ENCODE peak calls at places on chromosome 22, in eight cellular contexts. O, C, K, B, I, D, S and L are unnamed samples.

GRCh38 chr22:48315415-48316244 is 1512.0 kb downstream of the BRD1 start:
- DNase-seq in O (no peak), C (no peak), K (no peak), B (no peak), I (no peak), D (no peak), S (no peak), L (no peak)

GRCh38 chr22:17120281-17120680 is 879 bp downstream of the TMEM121B start:
- DNase-seq in O (peak), C (peak), K (peak), B (no peak), I (peak), D (peak), S (no peak), L (no peak)

GRCh38 chr22:26552466-26552865 is 37.5 kb downstream of the TPST2 start:
- DNase-seq in O (peak), C (no peak), K (no peak), B (no peak), I (peak), D (peak), S (no peak), L (no peak)

GRCh38 chr22:37260939-37261338 is 16.9 kb upstream of the RAC2 start:
- DNase-seq in O (peak), C (peak), K (peak), B (no peak), I (peak), D (peak), S (no peak), L (no peak)

GRCh38 chr22:39242809-39243442 is 1.9 kb downstream of the PDGFB start:
- DNase-seq in O (no peak), C (no peak), K (no peak), B (no peak), I (peak), D (no peak), S (no peak), L (no peak)

GRCh38 chr22:29541845-29542244 is 11.7 kb downstream of the THOC5 start:
- DNase-seq in O (no peak), C (no peak), K (no peak), B (no peak), I (no peak), D (no peak), S (no peak), L (no peak)

GRCh38 chr22:37905534-37906363 is at the start of gene MICALL1:
- DNase-seq in O (peak), C (peak), K (peak), B (no peak), I (peak), D (peak), S (no peak), L (peak)

GRCh38 chr22:27895600-27895999 is 23.5 kb downstream of the PITPNB start:
- DNase-seq in O (no peak), C (peak), K (peak), B (no peak), I (no peak), D (no peak), S (no peak), L (no peak)

GRCh38 chr22:39526736-39527171 is 5.8 kb downstream of the RPS19BP1 start:
- DNase-seq in O (no peak), C (peak), K (no peak), B (no peak), I (no peak), D (no peak), S (no peak), L (no peak)

GRCh38 chr22:37403267-37403960 is 23.9 kb downstream of the ELFN2 start:
- DNase-seq in O (no peak), C (no peak), K (no peak), B (no peak), I (no peak), D (no peak), S (no peak), L (no peak)

GRCh38 chr22:28142361-28142801 is 223.3 kb upstream of the PITPNB start:
- DNase-seq in O (peak), C (no peak), K (no peak), B (peak), I (peak), D (peak), S (no peak), L (peak)

GRCh38 chr22:40176921-40177737 is 596 bp upstream of the TNRC6B start:
- DNase-seq in O (peak), C (peak), K (no peak), B (no peak), I (peak), D (peak), S (peak), L (no peak)

GRCh38 chr22:32991353-32992115 is 66.6 kb downstream of the SYN3 start:
- DNase-seq in O (no peak), C (no peak), K (no peak), B (no peak), I (peak), D (peak), S (no peak), L (peak)

GRCh38 chr22:30024231-30024630 is 56.0 kb upstream of the HORMAD2 start:
- DNase-seq in O (no peak), C (no peak), K (no peak), B (no peak), I (no peak), D (no peak), S (no peak), L (no peak)

DNA sequence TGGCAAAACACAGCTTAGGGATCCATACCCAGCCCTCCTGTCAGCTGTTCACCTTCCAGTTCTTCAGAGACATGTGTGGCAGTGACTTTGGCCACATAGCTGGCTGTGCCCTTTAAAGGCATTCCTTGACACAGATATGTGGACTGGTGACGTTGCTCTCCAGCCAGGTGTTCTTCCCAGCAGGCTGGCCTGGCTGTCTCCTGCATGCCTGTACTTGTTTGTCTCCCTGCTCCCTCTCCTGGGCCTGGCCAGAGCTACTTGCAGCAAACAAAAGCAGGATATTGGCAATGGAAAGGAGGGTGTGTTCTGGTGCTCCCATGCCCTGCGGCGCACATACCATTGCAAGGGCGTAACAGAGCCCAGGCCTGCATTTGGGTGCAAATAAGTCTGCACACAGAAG is 38.3 kb downstream of the PIK3IP1 start:
- DNase-seq in O (no peak), C (no peak), K (no peak), B (no peak), I (no peak), D (no peak), S (no peak), L (no peak)
- TF ChIP-seq CTCF in O (no peak), C (no peak), K (no peak), B (no peak), I (no peak), D (no peak), S (no peak), L (no peak)

GRCh38 chr22:46609175-46609690 is 11.0 kb upstream of the GRAMD4 start:
- DNase-seq in O (no peak), C (no peak), K (no peak), B (no peak), I (no peak), D (no peak), S (no peak), L (no peak)
- TF ChIP-seq CTCF in O (no peak), C (no peak), K (no peak), B (no peak), I (no peak), D (no peak), S (no peak), L (no peak)

GRCh38 chr22:43209971-43210370 is 23.0 kb upstream of the TTLL12 start:
- DNase-seq in O (no peak), C (no peak), K (no peak), B (no peak), I (no peak), D (no peak), S (no peak), L (no peak)

GRCh38 chr22:43209523-43209890 is 22.6 kb upstream of the TTLL12 start:
- DNase-seq in O (no peak), C (no peak), K (no peak), B (no peak), I (no peak), D (no peak), S (no peak), L (no peak)

GRCh38 chr22:43212434-43212952 is 25.6 kb upstream of the TTLL12 start:
- DNase-seq in O (no peak), C (no peak), K (no peak), B (no peak), I (no peak), D (no peak), S (no peak), L (no peak)

GRCh38 chr22:43211941-43212433 is 25.1 kb upstream of the TTLL12 start:
- DNase-seq in O (no peak), C (no peak), K (no peak), B (no peak), I (no peak), D (no peak), S (no peak), L (no peak)

DNA sequence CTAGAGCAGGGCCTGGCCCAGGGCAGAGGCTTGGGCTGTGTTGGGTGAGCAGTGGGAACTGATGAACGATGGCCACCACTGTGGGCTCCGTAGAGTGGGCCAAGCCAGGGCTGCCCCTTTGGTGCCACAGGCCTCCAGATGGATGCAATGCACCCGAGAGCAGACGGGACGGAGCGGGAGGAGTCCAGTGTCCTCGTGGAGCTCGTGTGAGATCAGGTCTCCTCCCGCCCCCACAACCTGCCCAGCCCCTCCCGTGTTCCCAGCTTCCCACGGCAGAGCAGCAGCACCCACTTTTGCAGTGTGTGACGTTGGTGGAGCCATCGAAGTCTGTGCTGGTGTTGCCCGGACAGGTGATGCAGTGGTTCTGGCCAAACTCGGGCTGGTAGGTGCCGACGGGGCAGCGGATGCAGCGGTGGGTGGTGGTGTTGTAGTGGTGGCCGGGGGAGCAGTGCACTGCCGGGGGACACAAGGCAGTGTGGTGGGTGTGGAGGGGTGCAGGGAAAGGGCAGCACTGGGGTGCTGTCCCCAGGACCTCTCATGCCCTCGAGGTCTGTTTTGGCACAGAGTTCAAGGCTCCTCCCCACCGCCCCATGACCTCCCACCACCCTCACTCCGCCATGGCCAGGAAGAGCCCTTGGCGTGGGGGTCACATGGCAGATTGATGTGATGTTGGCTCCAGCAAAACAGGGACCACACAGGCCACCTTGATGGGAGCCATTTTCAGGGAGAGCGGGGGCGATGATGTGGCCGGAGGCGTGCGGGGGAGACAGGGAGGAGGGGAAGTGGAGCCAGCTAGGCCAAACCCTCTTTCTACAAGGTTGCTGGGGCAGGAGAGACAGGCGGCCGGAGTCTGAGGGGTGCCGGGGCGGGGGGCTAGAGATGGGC is 23.9 kb upstream of the TTLL12 start:
- DNase-seq in O (no peak), C (no peak), K (no peak), B (no peak), I (no peak), D (no peak), S (no peak), L (no peak)
- TF ChIP-seq CTCF in O (no peak), C (no peak), K (no peak), B (no peak), I (no peak), D (no peak), S (no peak), L (no peak)

DNA sequence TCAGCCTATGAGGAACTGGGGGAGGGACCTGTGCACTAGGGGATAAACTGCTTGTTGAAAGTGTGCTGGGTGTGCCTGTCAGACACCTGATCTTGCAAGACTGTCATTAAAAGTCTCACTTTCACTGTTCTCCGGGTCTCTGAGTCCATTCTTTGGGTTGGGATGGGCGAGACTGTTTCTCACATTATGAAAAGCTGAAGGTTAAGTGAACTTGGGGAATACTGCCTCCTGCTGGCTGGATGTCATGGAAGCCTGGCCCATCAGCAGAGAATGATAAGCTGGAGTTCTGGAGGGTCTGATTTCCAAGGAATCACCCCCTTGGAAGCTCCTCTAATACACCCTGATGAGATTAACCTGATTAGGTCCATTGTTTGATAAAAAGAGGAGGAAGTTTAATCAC is 9.0 kb upstream of the VPREB1 start:
- DNase-seq in O (no peak), C (peak), K (peak), B (no peak), I (peak), D (peak), S (peak), L (no peak)
- TF ChIP-seq CTCF in O (peak), C (peak), K (peak), B (no peak), I (peak), D (peak), S (peak), L (peak)

GRCh38 chr22:19556963-19557545 is 32.8 kb upstream of the CLDN5 start:
- DNase-seq in O (no peak), C (no peak), K (no peak), B (no peak), I (no peak), D (no peak), S (no peak), L (no peak)

GRCh38 chr22:19555651-19556050 is 31.4 kb upstream of the CLDN5 start:
- DNase-seq in O (no peak), C (no peak), K (no peak), B (no peak), I (no peak), D (no peak), S (no peak), L (no peak)

GRCh38 chr22:19559324-19559811 is 35.2 kb upstream of the CLDN5 start:
- DNase-seq in O (no peak), C (no peak), K (no peak), B (no peak), I (no peak), D (no peak), S (no peak), L (no peak)

GRCh38 chr22:19553201-19553600 is 29.0 kb upstream of the CLDN5 start:
- DNase-seq in O (no peak), C (no peak), K (no peak), B (no peak), I (no peak), D (no peak), S (no peak), L (no peak)

GRCh38 chr22:19554834-19555404 is 30.7 kb upstream of the CLDN5 start:
- DNase-seq in O (peak), C (no peak), K (no peak), B (no peak), I (peak), D (peak), S (no peak), L (no peak)
- TF ChIP-seq CTCF in O (peak), C (no peak), K (no peak), B (peak), I (peak), D (peak), S (no peak), L (no peak)

DNA sequence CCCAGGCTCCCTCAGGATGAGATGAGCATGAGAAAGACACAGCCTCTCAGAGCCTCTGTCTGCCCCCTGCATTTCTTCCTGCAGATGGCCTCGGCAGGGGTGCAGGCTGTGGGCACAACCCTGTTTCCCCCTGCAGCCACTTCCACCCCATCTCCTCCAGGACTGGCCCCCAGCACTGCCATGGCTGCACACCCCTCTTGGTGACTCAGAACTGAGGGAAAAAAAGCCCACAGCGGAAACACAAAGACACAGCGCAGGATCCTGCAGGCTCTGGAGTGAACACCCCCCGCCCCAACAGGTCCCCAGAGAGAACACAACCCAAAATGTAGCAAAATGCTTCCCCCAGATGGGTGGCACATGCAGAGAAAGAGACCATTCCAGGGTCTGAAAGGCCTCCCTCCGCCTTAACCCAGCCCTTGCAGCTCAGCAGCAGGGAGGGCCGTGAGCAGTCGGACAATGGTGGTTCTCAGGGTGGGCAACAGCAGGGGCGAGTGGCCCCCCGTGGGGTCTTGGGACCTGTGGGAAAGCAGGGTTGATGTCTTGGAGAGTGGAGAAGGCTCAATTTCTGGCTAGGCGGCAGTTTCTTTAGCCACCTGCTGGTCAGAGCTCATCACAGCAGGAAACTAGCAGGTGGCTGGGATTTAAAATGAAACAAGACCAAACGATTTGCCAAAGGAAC is 8.0 kb downstream of the TUBGCP6 start:
- DNase-seq in O (peak), C (peak), K (no peak), B (no peak), I (peak), D (no peak), S (no peak), L (no peak)
- TF ChIP-seq CTCF in O (peak), C (peak), K (peak), B (peak), I (peak), D (peak), S (no peak), L (peak)

DNA sequence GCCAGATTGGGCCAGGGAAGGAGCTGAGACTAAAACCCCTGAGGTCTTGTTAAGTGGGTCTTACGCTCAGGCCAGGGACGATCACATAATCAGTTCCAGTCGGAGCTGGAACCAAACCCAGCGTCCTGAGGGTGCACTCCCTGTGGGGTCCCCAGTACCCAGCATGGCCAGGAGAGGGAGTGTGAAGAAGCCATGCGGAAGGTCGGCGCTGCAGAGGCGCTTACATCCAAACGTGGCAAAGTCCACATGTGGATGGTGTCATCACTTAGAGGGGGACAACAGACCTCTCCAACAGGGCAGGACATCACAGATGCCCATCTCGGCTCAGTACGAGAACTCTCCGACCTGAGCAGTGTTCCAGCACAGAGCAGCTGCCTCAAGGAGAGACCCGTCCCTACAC is 8.3 kb downstream of the ATP5MGL start:
- DNase-seq in O (no peak), C (no peak), K (no peak), B (no peak), I (peak), D (no peak), S (no peak), L (no peak)
- TF ChIP-seq CTCF in O (peak), C (peak), K (no peak), B (peak), I (peak), D (peak), S (no peak), L (peak)

DNA sequence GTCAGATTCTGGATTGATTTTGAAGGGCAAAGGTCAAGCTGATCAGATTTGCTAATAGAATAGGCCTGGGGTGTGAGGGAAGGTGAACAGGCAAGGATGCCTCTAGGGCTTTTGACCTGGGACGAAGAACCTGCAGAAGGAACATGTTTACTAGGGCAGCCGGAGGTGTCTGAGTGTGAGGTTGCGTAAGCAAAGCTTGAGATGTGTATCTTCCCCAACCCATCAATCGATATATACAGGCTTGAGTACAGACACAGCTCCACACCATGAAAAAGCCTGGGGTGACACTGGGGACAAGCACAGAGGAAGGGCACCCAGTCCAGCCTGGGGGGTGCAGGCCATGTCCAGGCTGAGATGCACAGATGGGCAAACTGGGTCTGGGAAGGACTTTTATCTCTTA is 1.1 kb downstream of the LHFPL7 start:
- DNase-seq in O (no peak), C (no peak), K (no peak), B (no peak), I (no peak), D (no peak), S (no peak), L (no peak)
- TF ChIP-seq CTCF in O (no peak), C (no peak), K (no peak), B (no peak), I (no peak), D (no peak), S (no peak), L (no peak)